ENCODE peak calls at places on chromosomes 13 and 19, in four cellular contexts. N is thoracic aorta; E is CD8-positive, alpha-beta memory T cell; R is heart left ventricle. G is an unnamed sample.

GRCh38 chr13:51804295-51805172 is 571 bp upstream of the DHRS12 start:
- DNase-seq in N (no peak), E (no peak), R (no peak), G (no peak)

GRCh38 chr19:46787331-46788100 is 878 bp downstream of the SLC1A5 start:
- DNase-seq in N (no peak), E (peak), R (peak), G (peak)

GRCh38 chr19:11365557-11366117 is 8.8 kb upstream of the SWSAP1 start:
- DNase-seq in N (no peak), E (no peak), R (no peak), G (no peak)

GRCh38 chr19:1295169-1296012 is 9.7 kb downstream of the EFNA2 start:
- DNase-seq in N (no peak), E (no peak), R (no peak), G (no peak)

GRCh38 chr13:98022210-98022609 is 68.7 kb downstream of the IPO5 start:
- DNase-seq in N (no peak), E (no peak), R (no peak), G (peak)

GRCh38 chr19:36377541-36378178 is 1.3 kb downstream of the ZFP14 start:
- DNase-seq in N (no peak), E (no peak), R (no peak), G (no peak)

GRCh38 chr19:18419195-18419698 is at the start of gene SSBP4:
- DNase-seq in N (no peak), E (peak), R (peak), G (peak)

GRCh38 chr13:76762731-76763130 is 123.5 kb downstream of the KCTD12 start:
- DNase-seq in N (no peak), E (no peak), R (no peak), G (peak)

GRCh38 chr19:54335979-54336892 is 2.7 kb downstream of the LILRA4 start:
- DNase-seq in N (no peak), E (no peak), R (no peak), G (no peak)

GRCh38 chr19:38506723-38507550 is 73.4 kb downstream of the RYR1 start:
- DNase-seq in N (peak), E (peak), R (peak), G (peak)

GRCh38 chr19:11377237-11377636 is 2.8 kb downstream of the SWSAP1 start:
- DNase-seq in N (no peak), E (no peak), R (no peak), G (peak)

GRCh38 chr13:106105153-106105552 is 430.3 kb downstream of the EFNB2 start:
- DNase-seq in N (no peak), E (no peak), R (no peak), G (no peak)

GRCh38 chr19:17680235-17680722 is 7.9 kb downstream of the UNC13A start:
- DNase-seq in N (peak), E (no peak), R (peak), G (peak)

GRCh38 chr13:99859178-99860177 is 112.1 kb downstream of the ZIC5 start:
- DNase-seq in N (no peak), E (no peak), R (no peak), G (no peak)

GRCh38 chr19:52959613-52960295 is 2.9 kb downstream of the ZNF816 start:
- DNase-seq in N (no peak), E (no peak), R (no peak), G (no peak)

GRCh38 chr13:100208596-100208995 is 119.7 kb downstream of the PCCA start:
- DNase-seq in N (no peak), E (no peak), R (no peak), G (no peak)

GRCh38 chr19:39192846-39193245 is 3.9 kb upstream of the NCCRP1 start:
- DNase-seq in N (no peak), E (no peak), R (no peak), G (no peak)

GRCh38 chr19:13841339-13842293 is 35.3 kb upstream of the NANOS3 start:
- DNase-seq in N (no peak), E (no peak), R (no peak), G (no peak)

GRCh38 chr19:54388001-54388802 is 23.5 kb upstream of the LAIR1 start:
- DNase-seq in N (no peak), E (peak), R (no peak), G (no peak)

GRCh38 chr13:51666316-51666715 is 82.1 kb downstream of the WDFY2 start:
- DNase-seq in N (no peak), E (no peak), R (no peak), G (no peak)

GRCh38 chr13:95982144-95982543 is 71.1 kb downstream of the UGGT2 start:
- DNase-seq in N (no peak), E (no peak), R (no peak), G (no peak)

GRCh38 chr19:19410553-19411550 is 5.4 kb downstream of the GATAD2A start:
- DNase-seq in N (no peak), E (no peak), R (no peak), G (no peak)

GRCh38 chr19:37551123-37551993 is 43.2 kb downstream of the ZNF571 start:
- DNase-seq in N (no peak), E (peak), R (peak), G (peak)

GRCh38 chr13:105196052-105196451 is 1339.4 kb downstream of the EFNB2 start:
- DNase-seq in N (no peak), E (no peak), R (no peak), G (peak)

GRCh38 chr19:54399189-54399588 is 16.1 kb upstream of the TTYH1 start:
- DNase-seq in N (no peak), E (no peak), R (no peak), G (no peak)

GRCh38 chr13:109481046-109481445 is 305.3 kb downstream of the IRS2 start:
- DNase-seq in N (no peak), E (no peak), R (no peak), G (no peak)

GRCh38 chr13:43924549-43925245 is 45.0 kb downstream of the LACC1 start:
- DNase-seq in N (no peak), E (no peak), R (no peak), G (no peak)

GRCh38 chr13:111866731-111867245 is 200.2 kb upstream of the SOX1 start:
- DNase-seq in N (no peak), E (no peak), R (no peak), G (no peak)

GRCh38 chr13:31947105-31947504 is 84.5 kb upstream of the FRY start:
- DNase-seq in N (no peak), E (no peak), R (no peak), G (no peak)

GRCh38 chr13:30338331-30338851 is 31.0 kb upstream of the KATNAL1 start:
- DNase-seq in N (no peak), E (no peak), R (no peak), G (peak)

GRCh38 chr13:73038064-73038463 is 20.7 kb upstream of the KLF5 start:
- DNase-seq in N (no peak), E (no peak), R (no peak), G (no peak)

GRCh38 chr19:41193420-41194156 is 569 bp downstream of the CYP2S1 start:
- DNase-seq in N (no peak), E (no peak), R (peak), G (no peak)
- H3K4me3 ChIP-seq in N (peak), E (no peak), R (peak), G (peak)

DNA sequence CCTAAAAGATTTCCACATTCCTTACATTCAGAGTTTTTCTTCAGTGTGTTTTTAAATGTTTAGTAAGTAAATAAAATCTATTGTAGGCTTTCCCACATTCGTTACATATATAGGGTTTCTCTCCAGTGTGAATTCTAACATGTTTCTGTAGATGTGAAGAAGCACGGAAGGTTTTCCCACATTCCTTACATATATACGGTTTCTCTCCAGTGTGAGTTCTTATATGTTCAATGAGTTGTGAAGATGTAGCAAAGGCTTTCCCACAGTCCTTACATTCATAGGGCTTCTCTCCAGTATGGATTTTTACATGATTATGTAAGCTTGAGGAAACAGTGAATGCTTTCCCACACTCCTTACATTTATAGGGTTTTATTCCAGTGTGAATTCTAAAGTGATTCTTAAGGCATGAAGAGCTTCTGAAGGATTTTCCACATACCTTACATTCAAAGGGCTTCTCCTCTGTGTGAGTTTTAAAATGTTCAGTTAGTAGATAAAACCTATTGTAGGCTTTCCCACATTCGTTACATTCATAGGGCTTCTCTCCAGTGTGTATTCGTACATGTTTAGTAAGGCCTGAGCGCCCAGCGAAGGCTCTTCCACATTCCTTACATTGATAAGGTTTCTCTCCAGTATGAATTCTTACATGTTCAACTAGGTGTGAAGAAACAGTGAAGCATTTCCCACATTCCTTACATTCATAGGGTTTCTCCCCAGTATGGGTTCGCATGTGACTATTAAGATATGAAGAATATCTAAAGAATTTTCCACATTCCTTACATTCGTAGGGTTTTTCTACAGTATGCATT is 18.2 kb downstream of the ZNF121 start:
- DNase-seq in N (no peak), E (no peak), R (no peak), G (peak)
- H3K4me3 ChIP-seq in N (no peak), E (peak), R (no peak), G (no peak)

GRCh38 chr19:42287017-42287825 is 14.7 kb upstream of the PRR19 start:
- DNase-seq in N (no peak), E (no peak), R (no peak), G (no peak)

GRCh38 chr19:42285546-42285945 is 16.4 kb upstream of the PRR19 start:
- DNase-seq in N (no peak), E (no peak), R (no peak), G (no peak)

GRCh38 chr19:42287826-42288107 is 14.2 kb upstream of the PRR19 start:
- DNase-seq in N (no peak), E (no peak), R (no peak), G (no peak)

GRCh38 chr19:42285988-42286348 is 16.0 kb upstream of the PRR19 start:
- DNase-seq in N (no peak), E (no peak), R (no peak), G (no peak)

GRCh38 chr19:42286349-42287016 is 15.4 kb upstream of the PRR19 start:
- DNase-seq in N (no peak), E (no peak), R (no peak), G (peak)
- H3K4me3 ChIP-seq in N (peak), E (no peak), R (peak), G (peak)

DNA sequence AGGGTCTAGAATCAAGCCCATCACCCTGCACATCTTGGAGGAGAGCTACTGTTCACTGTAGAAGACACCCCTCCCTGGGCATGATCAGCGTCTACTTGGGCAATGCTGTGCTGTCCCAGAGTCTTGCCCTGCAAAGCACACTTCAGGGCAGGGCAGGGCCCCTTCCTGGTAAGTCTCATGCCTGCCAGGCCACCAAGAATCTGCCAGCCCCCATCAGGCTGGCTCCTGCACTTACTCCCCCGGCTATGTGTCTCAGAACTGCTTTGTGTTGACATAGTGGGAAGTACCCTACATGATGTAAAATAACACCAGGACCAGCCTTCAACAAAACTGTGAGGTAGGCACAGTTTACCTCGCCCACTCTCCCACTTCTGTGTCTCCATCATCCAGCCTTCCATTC is 27.9 kb upstream of the ATP12A start:
- DNase-seq in N (no peak), E (no peak), R (no peak), G (no peak)
- H3K4me3 ChIP-seq in N (no peak), E (no peak), R (no peak), G (no peak)

GRCh38 chr19:15091918-15092753 is 10.1 kb downstream of the OR1I1 start:
- DNase-seq in N (no peak), E (peak), R (no peak), G (peak)
- H3K4me3 ChIP-seq in N (no peak), E (no peak), R (no peak), G (no peak)

GRCh38 chr13:110507678-110508381 is 53.7 kb downstream of the RAB20 start:
- DNase-seq in N (no peak), E (no peak), R (peak), G (no peak)
- H3K4me3 ChIP-seq in N (peak), E (no peak), R (no peak), G (no peak)